ENCODE peak calls at places on chromosome 14, in six cellular contexts. B is MM.1S, V is HCT116, P is GM23248, N is neural progenitor cell, G is GM23338. F is an unnamed sample.

GRCh38 chr14:98168196-98168985 is 1103.6 kb downstream of the BCL11B start:
- DNase-seq in G (no peak), N (no peak), B (no peak), P (no peak), V (no peak), F (no peak)

GRCh38 chr14:93430889-93431670 is at the start of gene UNC79:
- DNase-seq in V (no peak), P (peak), G (peak), B (no peak), N (peak), F (no peak)

GRCh38 chr14:73238262-73238852 is 1.1 kb downstream of the PAPLN start:
- DNase-seq in P (peak), N (peak), B (no peak), V (peak), G (no peak), F (peak)

GRCh38 chr14:54981698-54982097 is 45.2 kb downstream of the WDHD1 start:
- DNase-seq in V (no peak), G (no peak), N (no peak), P (peak), B (no peak), F (peak)

GRCh38 chr14:99812096-99812750 is 19.0 kb downstream of the EML1 start:
- DNase-seq in G (no peak), P (no peak), N (peak), B (no peak), V (no peak), F (no peak)

GRCh38 chr14:57371013-57371412 is 19.4 kb upstream of the NAA30 start:
- DNase-seq in G (no peak), N (no peak), B (no peak), P (no peak), V (no peak), F (no peak)

GRCh38 chr14:54090274-54090673 is 133.6 kb upstream of the BMP4 start:
- DNase-seq in N (no peak), B (no peak), G (no peak), V (no peak), P (no peak), F (no peak)

GRCh38 chr14:65790185-65790815 is 377.8 kb downstream of the FUT8 start:
- DNase-seq in G (peak), P (no peak), V (no peak), B (no peak), N (no peak), F (no peak)

GRCh38 chr14:105143451-105144230 is 24.9 kb downstream of the JAG2 start:
- DNase-seq in G (no peak), B (no peak), P (no peak), N (no peak), V (no peak), F (no peak)

GRCh38 chr14:24232645-24233537 is at the start of gene GMPR2:
- DNase-seq in N (no peak), G (peak), P (peak), V (no peak), B (no peak), F (no peak)

GRCh38 chr14:49946320-49947141 is 53.6 kb downstream of the ARF6 start:
- DNase-seq in G (no peak), V (no peak), P (peak), N (no peak), B (no peak), F (peak)

GRCh38 chr14:51285102-51285501 is 45.1 kb downstream of the TMX1 start:
- DNase-seq in B (no peak), V (no peak), P (no peak), G (no peak), N (no peak), F (no peak)

GRCh38 chr14:86072134-86072894 is 542.4 kb downstream of the FLRT2 start:
- DNase-seq in B (no peak), V (no peak), N (no peak), P (no peak), G (no peak), F (no peak)

GRCh38 chr14:63266106-63266505 is 52.6 kb downstream of the GPHB5 start:
- DNase-seq in V (no peak), G (peak), N (no peak), P (no peak), B (no peak), F (peak)

GRCh38 chr14:35122696-35123387 is 490 bp downstream of the PRORP start:
- DNase-seq in N (no peak), P (peak), V (no peak), G (peak), B (peak), F (peak)

GRCh38 chr14:54488318-54488645 is 498 bp downstream of the GMFB start:
- DNase-seq in N (no peak), B (no peak), P (no peak), G (peak), V (no peak), F (no peak)

GRCh38 chr14:65101631-65102440 is 481 bp downstream of the MAX start:
- DNase-seq in B (no peak), G (peak), N (peak), P (peak), V (no peak), F (no peak)

GRCh38 chr14:44803239-44803905 is 158.4 kb downstream of the KLHL28 start:
- DNase-seq in V (peak), B (peak), G (peak), N (peak), P (peak), F (peak)

GRCh38 chr14:104271394-104271793 is 133.0 kb downstream of the KIF26A start:
- DNase-seq in G (no peak), V (no peak), P (peak), B (no peak), N (no peak), F (no peak)

GRCh38 chr14:84225243-84225642 is 1304.7 kb upstream of the FLRT2 start:
- DNase-seq in V (no peak), G (no peak), N (no peak), P (no peak), B (no peak), F (no peak)

GRCh38 chr14:34930591-34931069 is 52.2 kb upstream of the SRP54 start:
- DNase-seq in V (no peak), N (no peak), G (no peak), P (no peak), B (peak), F (no peak)

GRCh38 chr14:59925797-59926196 is 5.9 kb downstream of the LRRC9 start:
- DNase-seq in N (no peak), G (no peak), B (no peak), P (no peak), V (no peak), F (no peak)

GRCh38 chr14:54127526-54127925 is 170.9 kb upstream of the BMP4 start:
- DNase-seq in P (no peak), N (no peak), G (no peak), V (no peak), B (no peak), F (peak)

GRCh38 chr14:73239463-73240241 is 2.3 kb downstream of the PAPLN start:
- DNase-seq in B (no peak), G (peak), N (peak), P (peak), V (no peak), F (peak)

GRCh38 chr14:105841022-105842009 is 314.9 kb downstream of the TMEM121 start:
- DNase-seq in B (no peak), G (no peak), V (no peak), N (no peak), P (no peak), F (no peak)

GRCh38 chr14:21711360-21711961 is 37.8 kb upstream of the OR4E1 start:
- DNase-seq in G (peak), B (peak), P (peak), V (peak), N (peak), F (peak)

GRCh38 chr14:71478542-71478941 is 453.7 kb upstream of the RGS6 start:
- DNase-seq in B (no peak), V (no peak), N (no peak), G (no peak), P (no peak), F (no peak)

GRCh38 chr14:73762375-73762822 is 48.2 kb upstream of the PNMA1 start:
- DNase-seq in N (no peak), B (peak), P (no peak), G (no peak), V (no peak), F (no peak)

GRCh38 chr14:51534623-51535022 is 117.1 kb upstream of the FRMD6 start:
- DNase-seq in P (no peak), G (no peak), V (peak), B (no peak), N (no peak), F (peak)

GRCh38 chr14:104561124-104561531 is 18.4 kb upstream of the C14orf180 start:
- DNase-seq in G (no peak), V (no peak), B (no peak), N (no peak), P (no peak), F (no peak)

GRCh38 chr14:75307700-75308379 is 29.2 kb downstream of the FOS start:
- DNase-seq in B (peak), N (peak), G (peak), P (peak), V (peak), F (peak)

GRCh38 chr14:57732886-57733285 is 133.0 kb downstream of the SLC35F4 start:
- DNase-seq in V (no peak), N (no peak), G (no peak), B (no peak), P (peak), F (peak)

GRCh38 chr14:104114421-104115130 is 23.8 kb upstream of the KIF26A start:
- DNase-seq in B (no peak), G (no peak), V (no peak), P (no peak), N (no peak), F (no peak)

GRCh38 chr14:53670701-53671100 is 285.9 kb downstream of the BMP4 start:
- DNase-seq in V (no peak), N (no peak), B (no peak), P (peak), G (no peak), F (peak)

GRCh38 chr14:99752486-99753121 is 40.6 kb upstream of the EML1 start:
- DNase-seq in B (no peak), G (no peak), N (no peak), P (peak), V (no peak), F (peak)

DNA sequence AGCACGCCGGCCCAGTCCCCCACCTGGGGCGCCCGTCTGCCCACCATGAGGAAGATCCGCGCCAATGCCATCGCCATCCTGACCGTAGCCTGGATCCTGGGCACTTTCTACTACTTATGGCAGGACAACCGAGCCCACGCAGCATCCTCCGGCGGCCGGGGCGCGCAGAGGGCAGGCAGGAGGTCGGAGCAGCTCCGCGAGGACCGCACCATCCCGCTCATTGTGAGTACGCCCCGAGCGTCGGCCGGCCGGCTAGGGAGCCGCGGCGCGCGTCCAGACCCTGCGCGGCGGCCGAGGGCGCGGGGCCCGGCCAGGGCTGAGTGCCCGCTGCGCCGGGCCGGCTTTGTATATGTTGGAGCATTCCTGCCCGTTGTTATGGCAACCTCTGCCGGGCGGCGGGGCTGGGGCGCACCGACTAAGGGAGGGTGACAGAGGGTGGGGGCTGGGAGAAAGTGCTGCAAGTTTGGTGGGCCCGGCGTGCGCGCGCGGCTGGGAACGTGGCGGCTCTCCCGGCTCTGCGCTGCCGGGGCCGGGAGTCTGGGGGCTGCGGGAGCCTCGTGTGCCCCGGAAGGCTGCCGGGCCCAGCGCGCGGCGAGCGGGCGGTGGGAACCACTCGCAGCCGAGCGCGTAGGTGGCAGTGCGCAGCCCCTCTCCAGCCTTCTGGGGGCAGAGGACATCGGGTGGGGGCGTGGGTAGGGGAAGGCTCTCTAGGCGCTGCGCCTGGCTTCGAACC is 454 bp downstream of the GALNT16 start:
- DNase-seq in P (peak), G (peak), B (no peak), N (peak), V (no peak), F (no peak)
- H3K4me3 ChIP-seq in P (peak), G (peak), B (peak), N (peak), V (no peak), F (peak)

GRCh38 chr14:95707327-95707726 is 6.6 kb downstream of the TCL1A start:
- DNase-seq in B (no peak), G (no peak), P (no peak), V (no peak), N (no peak), F (no peak)

GRCh38 chr14:95710106-95710505 is 3.8 kb downstream of the TCL1A start:
- DNase-seq in B (no peak), P (no peak), G (no peak), N (no peak), V (no peak), F (no peak)

GRCh38 chr14:95711476-95712176 is 2.3 kb downstream of the TCL1A start:
- DNase-seq in N (no peak), V (no peak), B (no peak), P (no peak), G (no peak), F (no peak)

GRCh38 chr14:95713596-95714371 is at the start of gene TCL1A:
- DNase-seq in V (no peak), N (no peak), B (no peak), G (peak), P (no peak), F (no peak)

DNA sequence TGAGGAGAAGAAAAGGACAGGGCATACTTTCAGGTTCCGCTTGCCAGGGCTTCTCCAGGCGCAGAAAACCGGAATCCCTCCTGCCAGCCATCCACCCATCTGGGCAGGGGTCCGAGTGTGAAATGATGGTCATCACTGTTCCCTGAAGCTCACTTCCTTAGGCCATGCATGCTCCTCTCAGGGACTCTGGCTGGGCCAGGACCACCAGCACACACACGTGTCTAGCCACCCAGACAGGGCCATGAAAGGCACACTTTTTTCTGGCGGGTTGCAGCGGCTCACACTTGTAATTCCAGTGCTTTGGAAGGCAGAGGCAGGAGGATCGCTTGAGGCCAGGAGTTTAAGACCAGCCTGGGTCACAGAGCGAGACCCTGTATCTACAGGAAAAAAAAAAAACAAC is 1.5 kb downstream of the TCL1A start:
- DNase-seq in G (no peak), V (no peak), B (no peak), P (no peak), N (no peak), F (no peak)
- H3K4me2 ChIP-seq in G (no peak), V (no peak), B (no peak), P (no peak), N (no peak), F (no peak)

DNA sequence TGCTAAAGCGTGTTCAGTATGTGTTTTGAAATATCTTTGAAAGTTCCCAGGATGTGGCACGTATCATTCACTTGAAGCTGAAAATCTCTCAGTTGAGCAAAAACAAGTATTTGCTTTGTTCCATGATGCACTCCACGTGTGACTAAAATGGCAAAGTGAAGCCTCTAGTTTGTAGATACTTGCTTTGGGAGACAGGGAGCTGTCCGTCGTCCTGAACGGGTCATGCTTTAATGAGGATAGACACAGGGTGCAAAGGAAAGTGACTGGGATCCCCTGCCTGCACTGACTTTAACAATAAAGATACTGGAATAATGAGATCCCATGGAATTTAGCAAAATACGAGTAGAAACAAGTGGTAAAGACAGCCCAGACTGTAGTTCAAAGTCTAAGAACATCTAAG is 991.4 kb downstream of the NRXN3 start:
- DNase-seq in P (peak), B (no peak), G (peak), N (peak), V (no peak), F (no peak)
- TF ChIP-seq EZH2phosphoT487 in P (no peak), B (no peak), G (no peak), N (no peak), V (no peak), F (no peak)

GRCh38 chr14:67186369-67186768 is 2.9 kb upstream of the GARIN2 start:
- DNase-seq in G (peak), N (no peak), P (no peak), V (no peak), B (peak), F (no peak)
- H3K4me3 ChIP-seq in G (no peak), N (no peak), P (no peak), V (no peak), B (peak), F (peak)

DNA sequence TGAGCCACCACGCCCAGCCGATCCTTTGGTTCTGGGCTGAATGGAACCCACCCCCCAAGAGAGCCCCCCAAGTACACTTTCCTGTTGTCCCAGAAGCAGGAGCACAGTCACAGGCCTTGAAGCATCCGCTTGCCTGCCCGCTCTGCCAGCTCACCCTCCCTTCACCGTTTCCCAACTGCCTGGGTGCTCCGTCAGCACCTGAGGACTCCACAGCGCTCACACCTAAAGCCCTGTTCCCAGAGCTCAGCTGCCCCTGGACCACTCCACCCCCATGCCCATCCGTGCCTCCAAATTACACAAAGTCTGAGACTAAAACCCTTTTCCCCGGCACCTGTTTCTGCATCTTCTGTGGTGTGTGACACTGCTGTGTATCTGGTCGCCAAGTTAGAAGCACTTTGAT is 44.3 kb upstream of the TRAF3 start:
- DNase-seq in B (no peak), V (no peak), N (no peak), P (no peak), G (no peak), F (no peak)
- H3K4me2 ChIP-seq in B (no peak), V (no peak), N (no peak), P (no peak), G (no peak), F (no peak)

DNA sequence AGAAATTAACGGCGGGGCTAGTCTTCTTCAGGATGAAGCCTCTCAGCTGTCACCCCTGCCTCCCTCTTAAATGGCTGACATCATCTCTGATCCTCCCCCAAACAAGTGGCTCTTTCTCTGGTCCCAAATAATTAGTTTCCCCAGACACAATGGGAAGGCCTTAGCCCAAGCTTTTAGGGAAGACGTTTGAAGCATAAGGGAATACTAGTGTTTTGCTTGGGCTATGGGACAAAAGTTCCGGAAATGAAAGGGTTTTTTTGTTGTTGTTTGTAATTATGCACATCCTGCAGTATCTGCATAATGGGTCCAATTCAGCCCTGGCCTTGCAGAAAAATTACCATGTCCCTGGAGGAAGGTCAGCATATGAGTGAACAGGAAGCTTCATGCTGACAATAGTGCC is 13.7 kb downstream of the STON2 start:
- DNase-seq in V (no peak), N (peak), P (no peak), G (peak), B (no peak), F (no peak)
- TF ChIP-seq EZH2phosphoT487 in V (no peak), N (no peak), P (no peak), G (no peak), B (no peak), F (no peak)

GRCh38 chr14:89367449-89368120 is 49.4 kb downstream of the FOXN3 start:
- DNase-seq in P (no peak), N (no peak), V (no peak), B (no peak), G (no peak), F (no peak)

GRCh38 chr14:89368490-89369477 is 48.2 kb downstream of the FOXN3 start:
- DNase-seq in N (no peak), V (no peak), B (no peak), G (no peak), P (peak), F (no peak)

GRCh38 chr14:89366580-89367448 is 50.2 kb downstream of the FOXN3 start:
- DNase-seq in G (no peak), V (no peak), B (no peak), N (no peak), P (no peak), F (no peak)

GRCh38 chr14:89364316-89364715 is 52.7 kb downstream of the FOXN3 start:
- DNase-seq in N (no peak), B (no peak), G (no peak), P (no peak), V (no peak), F (no peak)

DNA sequence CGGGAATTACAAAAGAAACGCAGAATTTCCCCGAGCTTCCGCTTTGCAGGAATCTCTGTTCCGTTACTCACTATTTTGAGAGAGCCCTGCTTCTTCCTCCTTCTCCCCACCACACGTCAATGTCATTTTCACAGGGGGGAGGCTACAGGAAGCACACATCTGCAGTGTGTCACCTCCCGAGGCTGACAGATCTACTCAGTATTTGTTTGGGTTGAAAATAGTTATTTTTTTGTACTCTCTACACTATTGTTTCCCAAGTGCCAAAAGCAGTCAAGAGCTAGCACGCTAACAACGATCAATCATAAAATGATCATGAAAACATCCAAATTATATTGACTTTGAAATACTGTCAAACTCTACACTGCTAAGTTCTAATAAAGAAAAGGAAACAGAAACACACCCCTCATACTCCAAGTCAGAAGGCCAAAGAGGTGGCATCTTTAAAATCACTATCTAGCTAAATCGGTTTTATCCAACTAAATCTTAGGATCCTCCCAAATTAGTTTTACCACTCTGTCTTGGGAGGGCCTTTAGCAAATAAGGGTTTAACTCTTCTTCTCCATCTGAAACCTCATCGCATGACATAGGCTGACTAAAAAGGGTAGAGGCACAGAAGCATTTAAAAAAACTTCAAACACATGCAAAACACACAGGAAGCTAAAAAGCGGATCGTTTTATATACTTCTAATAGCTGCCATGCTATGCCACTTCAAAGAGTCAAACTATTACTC is 51.8 kb downstream of the FOXN3 start:
- DNase-seq in G (no peak), N (no peak), V (no peak), B (peak), P (no peak), F (no peak)
- H3K4me3 ChIP-seq in G (no peak), N (no peak), V (no peak), B (peak), P (no peak), F (no peak)

GRCh38 chr14:89137514-89138163 is 279.4 kb downstream of the FOXN3 start:
- DNase-seq in V (peak), N (no peak), P (peak), G (no peak), B (no peak), F (peak)
- H3K4me2 ChIP-seq in V (peak), N (no peak), P (peak), G (no peak), B (no peak), F (peak)